ENCODE peak calls at places on chromosome 3, in five cellular contexts. J is H4, F is A172, A is T-helper 2 cell, P is body of pancreas. D is an unnamed sample.

GRCh38 chr3:196774191-196774820 is 34.6 kb downstream of the PAK2 start:
- DNase-seq in J (no peak), F (no peak), A (no peak), P (no peak), D (no peak)

GRCh38 chr3:49719214-49719884 is at the start of gene AMIGO3:
- DNase-seq in J (no peak), F (no peak), A (peak), P (peak), D (peak)

GRCh38 chr3:102415553-102415952 is 19.3 kb upstream of the ZPLD1 start:
- DNase-seq in J (peak), F (peak), A (no peak), P (no peak), D (no peak)

GRCh38 chr3:9226326-9226725 is 23.1 kb downstream of the SRGAP3 start:
- DNase-seq in J (peak), F (peak), A (no peak), P (no peak), D (no peak)

GRCh38 chr3:171828852-171829770 is 14.0 kb upstream of the TMEM212 start:
- DNase-seq in J (no peak), F (no peak), A (no peak), P (no peak), D (no peak)

GRCh38 chr3:194824676-194825075 is 139.0 kb downstream of the FAM43A start:
- DNase-seq in J (no peak), F (peak), A (no peak), P (no peak), D (no peak)

GRCh38 chr3:29202368-29202767 is 78.5 kb upstream of the RBMS3 start:
- DNase-seq in J (no peak), F (peak), A (no peak), P (no peak), D (no peak)

GRCh38 chr3:9600597-9600996 is 47.0 kb upstream of the LHFPL4 start:
- DNase-seq in J (no peak), F (no peak), A (no peak), P (peak), D (peak)

GRCh38 chr3:58333206-58334012 is 717 bp downstream of the PXK start:
- DNase-seq in J (peak), F (peak), A (peak), P (no peak), D (peak)

GRCh38 chr3:23620616-23621015 is 185.1 kb upstream of the UBE2E1 start:
- DNase-seq in J (no peak), F (no peak), A (no peak), P (no peak), D (no peak)

GRCh38 chr3:60792287-60792852 is 458.9 kb downstream of the FHIT start:
- DNase-seq in J (no peak), F (no peak), A (no peak), P (no peak), D (no peak)

GRCh38 chr3:141950572-141951493 is 74.4 kb downstream of the ATP1B3 start:
- DNase-seq in J (no peak), F (no peak), A (no peak), P (no peak), D (no peak)

GRCh38 chr3:62982795-62983455 is 107.7 kb upstream of the CADPS start:
- DNase-seq in J (no peak), F (no peak), A (no peak), P (no peak), D (no peak)

GRCh38 chr3:52784931-52785590 is 7.7 kb downstream of the ITIH1 start:
- DNase-seq in J (no peak), F (no peak), A (no peak), P (no peak), D (no peak)

GRCh38 chr3:78823859-78824258 is 943.9 kb downstream of the ROBO1 start:
- DNase-seq in J (no peak), F (no peak), A (no peak), P (no peak), D (no peak)

GRCh38 chr3:13200951-13201350 is 127.7 kb upstream of the IQSEC1 start:
- DNase-seq in J (no peak), F (no peak), A (no peak), P (no peak), D (no peak)

GRCh38 chr3:10010546-10011465 is 15.4 kb upstream of the FANCD2 start:
- DNase-seq in J (peak), F (peak), A (peak), P (peak), D (peak)

GRCh38 chr3:149003653-149004305 is 12.4 kb downstream of the GYG1 start:
- DNase-seq in J (no peak), F (no peak), A (no peak), P (no peak), D (no peak)

GRCh38 chr3:88195951-88196434 is 46.2 kb downstream of the C3orf38 start:
- DNase-seq in J (peak), F (peak), A (no peak), P (no peak), D (no peak)

GRCh38 chr3:53235545-53235944 is 20.3 kb downstream of the TKT start:
- DNase-seq in J (no peak), F (no peak), A (no peak), P (no peak), D (no peak)

GRCh38 chr3:127964053-127964452 is 49.0 kb downstream of the KBTBD12 start:
- DNase-seq in J (no peak), F (no peak), A (no peak), P (no peak), D (no peak)

GRCh38 chr3:177300039-177300833 is 103.0 kb upstream of the TBL1XR1 start:
- DNase-seq in J (no peak), F (no peak), A (no peak), P (peak), D (no peak)

GRCh38 chr3:109331692-109332091 is 5.7 kb downstream of the DPPA4 start:
- DNase-seq in J (no peak), F (no peak), A (no peak), P (no peak), D (no peak)

GRCh38 chr3:152271465-152272035 is 2.8 kb downstream of the MBNL1 start:
- DNase-seq in J (no peak), F (no peak), A (no peak), P (no peak), D (no peak)

GRCh38 chr3:108302570-108302969 is 6.2 kb downstream of the HHLA2 start:
- DNase-seq in J (no peak), F (no peak), A (no peak), P (no peak), D (no peak)